ENCODE peak calls at places on chromosomes 13 and 19, in four cellular contexts. W is iris pigment epithelial cell, P is A172, I is ovary. C is an unnamed sample.
A peak's percentile ranks its signal among the peaks of the same experiment; 100 is the strongest.

GRCh38 chr13:20514866-20515265 is 10.8 kb downstream of the CRYL1 start:
- DNase-seq in W (no peak), P (no peak), I (no peak), C (no peak)

GRCh38 chr13:76856141-76856571 is 30.0 kb downstream of the KCTD12 start:
- DNase-seq in W (peak; percentile 93), P (peak; percentile 57), I (no peak), C (no peak)

GRCh38 chr19:32041681-32042292 is 303.6 kb upstream of the ZNF507 start:
- DNase-seq in W (peak; percentile 21), P (peak; percentile 19), I (peak; percentile 80), C (peak; percentile 21)

GRCh38 chr13:95787356-95788099 is 110.6 kb downstream of the DNAJC3 start:
- DNase-seq in W (peak; percentile 35), P (no peak), I (no peak), C (no peak)

GRCh38 chr19:42068756-42069571 is 1.0 kb downstream of the GRIK5 start:
- DNase-seq in W (no peak), I (no peak), P (no peak), C (no peak)

GRCh38 chr19:54190942-54191670 is at the start of gene TSEN34:
- DNase-seq in I (peak; percentile 94), W (peak; percentile 80), P (peak; percentile 83), C (peak; percentile 84)

GRCh38 chr19:42468273-42468796 is 25.6 kb upstream of the CXCL17 start:
- DNase-seq in W (peak; percentile 83), I (no peak), P (peak; percentile 94), C (peak; percentile 89)

GRCh38 chr13:101623469-101624209 is 171.2 kb downstream of the ITGBL1 start:
- DNase-seq in I (no peak), W (peak; percentile 63), P (peak; percentile 28), C (peak; percentile 7)

GRCh38 chr13:42337808-42338600 is 66.1 kb downstream of the AKAP11 start:
- DNase-seq in P (no peak), I (no peak), W (peak; percentile 80), C (no peak)

GRCh38 chr13:44894001-44894770 is 95.1 kb downstream of the NUFIP1 start:
- DNase-seq in I (no peak), P (no peak), W (no peak), C (no peak)

GRCh38 chr19:48043675-48044258 is at the start of gene CABP5:
- DNase-seq in P (no peak), W (no peak), I (no peak), C (no peak)

GRCh38 chr13:96229356-96229755 is 139.4 kb downstream of the HS6ST3 start:
- DNase-seq in P (peak; percentile 25), I (no peak), W (peak; percentile 14), C (peak; percentile 3)